ENCODE peak calls at places on chromosomes 1 and 21, in four cellular contexts. M is AG10803, E is BJ, Y is transverse colon. P is an unnamed sample.

GRCh38 chr21:23356905-23357304 is 2250.4 kb downstream of the MRPL39 start:
- DNase-seq in E (no peak), M (no peak), Y (no peak), P (no peak)

GRCh38 chr21:29196021-29196663 is 65.7 kb downstream of the MAP3K7CL start:
- DNase-seq in Y (peak; percentile 51), E (peak; percentile 56), M (peak; percentile 79), P (peak; percentile 93)

GRCh38 chr1:223062177-223062576 is 80.9 kb downstream of the TLR5 start:
- DNase-seq in M (no peak), Y (no peak), E (no peak), P (peak; percentile 19)

GRCh38 chr1:68269637-68270430 is 37.5 kb upstream of the WLS start:
- DNase-seq in E (peak; percentile 4), M (peak; percentile 12), Y (no peak), P (no peak)

GRCh38 chr21:17250651-17251294 is 262.1 kb upstream of the CXADR start:
- DNase-seq in E (no peak), Y (no peak), M (no peak), P (no peak)

GRCh38 chr1:52550447-52550846 is 2.4 kb downstream of the TUT4 start:
- DNase-seq in E (no peak), M (no peak), Y (peak; percentile 17), P (no peak)

GRCh38 chr1:167428418-167428817 is 89.9 kb downstream of the CD247 start:
- DNase-seq in Y (no peak), E (no peak), M (peak; percentile 51), P (peak; percentile 86)

GRCh38 chr1:17932164-17932563 is 175.4 kb upstream of the IGSF21 start:
- DNase-seq in M (no peak), E (no peak), Y (no peak), P (no peak)

GRCh38 chr1:183567584-183567983 is 22.7 kb downstream of the NCF2 start:
- DNase-seq in E (no peak), Y (peak; percentile 63), M (peak; percentile 12), P (peak; percentile 23)

GRCh38 chr1:202656057-202656456 is 54.2 kb downstream of the SYT2 start:
- DNase-seq in E (no peak), Y (no peak), M (no peak), P (peak; percentile 8)
- TF ChIP-seq CTCF in E (no peak), Y (no peak), M (no peak), P (peak; percentile 7)

GRCh38 chr1:77313491-77313890 is 31.7 kb downstream of the AK5 start:
- DNase-seq in Y (no peak), M (no peak), E (no peak), P (peak; percentile 29)
- TF ChIP-seq CTCF in Y (no peak), M (peak; percentile 24), E (peak; percentile 39), P (peak; percentile 51)

GRCh38 chr1:203351037-203351625 is at the start of gene FMOD:
- DNase-seq in Y (peak; percentile 62), M (peak; percentile 63), E (no peak), P (peak; percentile 90)
- TF ChIP-seq CTCF in Y (no peak), M (peak; percentile 22), E (no peak), P (peak; percentile 16)

DNA sequence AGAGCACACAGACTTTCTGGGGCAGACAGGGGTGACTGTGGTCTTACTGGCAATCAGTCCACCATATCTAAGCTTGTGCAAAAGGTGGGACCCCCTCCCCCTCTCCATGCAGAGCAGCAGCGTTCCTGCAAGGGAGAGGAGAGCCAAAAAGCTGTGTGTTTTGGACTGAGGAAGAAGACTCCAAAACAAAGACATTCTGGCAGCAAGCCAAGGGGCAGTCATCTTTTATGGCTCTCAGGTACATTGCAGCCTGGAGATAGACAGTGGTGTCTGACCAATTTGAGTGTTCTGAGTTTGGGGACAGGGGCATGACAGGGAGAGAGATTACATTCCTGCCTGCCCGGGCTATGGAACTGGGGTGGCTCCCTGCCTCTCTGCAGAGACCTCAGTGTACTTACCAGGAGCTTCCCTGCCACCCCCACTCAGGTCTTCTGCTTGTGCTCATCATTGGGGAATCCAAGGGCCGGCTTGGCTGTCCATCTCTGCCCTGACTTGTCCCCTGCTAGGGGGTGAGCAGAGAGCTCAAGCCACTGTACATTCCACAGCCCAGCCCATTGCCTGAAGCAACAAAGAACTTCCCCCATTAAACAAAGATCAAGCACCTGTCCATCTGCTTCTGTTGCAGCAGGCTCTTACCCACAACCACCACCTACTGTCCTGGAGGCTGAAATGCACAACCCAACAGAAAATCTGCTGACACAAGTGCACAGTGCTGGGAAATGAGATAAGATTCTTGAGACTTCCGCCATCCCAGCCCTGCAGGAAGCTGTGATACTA is 131.1 kb downstream of the EVI5 start:
- DNase-seq in M (no peak), E (no peak), Y (no peak), P (no peak)
- TF ChIP-seq CTCF in M (no peak), E (no peak), Y (no peak), P (no peak)

DNA sequence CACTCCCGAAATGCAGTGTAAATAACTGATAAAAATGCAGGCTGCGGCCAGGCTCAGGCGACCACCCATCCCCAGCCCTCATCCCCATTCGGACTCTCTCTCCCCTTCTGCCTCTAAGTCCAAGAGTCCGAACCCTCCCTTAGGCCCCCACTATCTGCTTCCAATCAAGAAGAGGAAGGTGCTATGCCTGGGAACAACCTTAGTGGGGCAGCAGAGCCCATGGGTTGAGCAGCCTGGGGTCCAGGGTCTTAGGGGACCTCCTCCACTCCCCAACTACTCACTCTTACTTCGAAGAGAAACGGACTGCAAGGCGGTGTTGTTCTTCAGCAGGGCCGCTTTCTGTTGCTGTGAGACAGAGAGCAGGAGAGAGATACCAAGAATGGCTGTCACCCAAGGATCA is 12.2 kb downstream of the ARHGEF2 start:
- DNase-seq in E (no peak), Y (no peak), M (no peak), P (no peak)
- TF ChIP-seq CTCF in E (peak; percentile 11), Y (no peak), M (no peak), P (peak; percentile 7)

DNA sequence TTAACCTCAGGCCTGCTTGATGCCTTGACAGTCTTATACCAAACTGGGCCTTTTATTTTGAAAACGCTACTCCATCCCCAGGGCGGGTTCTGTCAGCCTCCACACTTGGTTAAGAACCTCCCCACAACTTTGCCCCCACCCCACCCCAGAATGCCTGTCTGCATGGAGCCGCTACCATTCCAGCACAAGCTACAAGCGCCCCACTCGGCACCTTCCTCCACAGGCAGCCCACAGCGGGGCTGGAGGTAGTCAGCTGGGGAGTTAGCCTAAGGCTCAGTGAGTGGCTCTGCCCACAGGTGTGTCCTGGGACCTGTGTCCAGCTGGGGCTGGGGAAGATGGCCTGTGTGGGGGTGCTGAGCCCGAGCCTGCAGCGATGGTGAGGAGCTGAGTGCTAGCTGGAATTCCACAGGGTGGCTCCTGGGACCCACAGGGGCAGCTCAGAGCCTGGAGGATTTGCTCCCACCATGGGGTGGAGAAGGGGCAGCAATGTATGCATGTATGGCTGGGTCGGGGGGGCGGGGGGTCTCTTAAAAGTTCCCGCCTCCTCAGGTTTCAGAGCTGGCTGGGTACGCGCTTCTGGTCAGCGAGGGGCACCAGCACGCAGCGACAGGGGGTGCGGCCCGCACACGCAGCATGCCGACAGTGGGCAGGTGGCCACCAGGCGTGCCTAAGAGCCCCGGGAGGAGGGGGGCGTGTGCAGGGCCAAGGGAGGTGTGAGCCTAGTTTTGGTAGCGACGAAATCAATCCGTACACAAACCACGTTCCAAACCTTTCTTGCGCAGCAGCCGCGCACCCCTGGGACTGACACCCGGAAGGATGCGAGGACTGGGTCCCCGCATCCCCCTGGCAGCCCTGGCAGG is 912 bp downstream of the ETNK2 start:
- DNase-seq in Y (no peak), E (no peak), M (no peak), P (no peak)
- TF ChIP-seq CTCF in Y (no peak), E (no peak), M (no peak), P (no peak)

GRCh38 chr1:6601865-6602668 is 602 bp downstream of the KLHL21 start:
- DNase-seq in Y (peak; percentile 42), E (no peak), M (peak; percentile 56), P (no peak)
- TF ChIP-seq CTCF in Y (no peak), E (no peak), M (no peak), P (no peak)

P was measured in cardiac fibroblast.